ENCODE peak calls at places on chromosomes 4 and X, in seven cellular contexts. One of them, this sample, is unnamed.

GRCh38 chr4:168877779-168878491 is 132.1 kb downstream of the CBR4 start:
- DNase-seq in endothelial cell of umbilical vein: peak; percentile 42
- DNase-seq in lower leg skin: no peak
- DNase-seq in prostate gland: no peak
- DNase-seq in upper lobe of left lung: peak; percentile 51
- DNase-seq in tibial nerve: peak; percentile 25
- DNase-seq in H1: peak; percentile 75
- DNase-seq in this sample: peak; percentile 85

GRCh38 chr4:28229092-28229491 is 1368.5 kb downstream of the STIM2 start:
- DNase-seq in H1: no peak
- DNase-seq in tibial nerve: no peak
- DNase-seq in lower leg skin: no peak
- DNase-seq in upper lobe of left lung: no peak
- DNase-seq in prostate gland: no peak
- DNase-seq in endothelial cell of umbilical vein: no peak
- DNase-seq in this sample: no peak

GRCh38 chr4:179695175-179695574 is 2252.9 kb upstream of the AGA start:
- DNase-seq in lower leg skin: no peak
- DNase-seq in tibial nerve: no peak
- DNase-seq in prostate gland: no peak
- DNase-seq in upper lobe of left lung: no peak
- DNase-seq in H1: no peak
- DNase-seq in endothelial cell of umbilical vein: no peak
- DNase-seq in this sample: no peak

GRCh38 chrX:25005382-25006185 is 10.2 kb downstream of the ARX start:
- DNase-seq in lower leg skin: no peak
- DNase-seq in H1: no peak
- DNase-seq in upper lobe of left lung: no peak
- DNase-seq in prostate gland: no peak
- DNase-seq in endothelial cell of umbilical vein: no peak
- DNase-seq in tibial nerve: no peak
- DNase-seq in this sample: no peak

GRCh38 chr4:146916479-146917076 is 29.1 kb downstream of the TTC29 start:
- DNase-seq in endothelial cell of umbilical vein: peak; percentile 72
- DNase-seq in lower leg skin: no peak
- DNase-seq in upper lobe of left lung: no peak
- DNase-seq in H1: no peak
- DNase-seq in prostate gland: no peak
- DNase-seq in tibial nerve: no peak
- DNase-seq in this sample: no peak

GRCh38 chr4:35556387-35556786 is 687.9 kb downstream of the ARAP2 start:
- DNase-seq in H1: no peak
- DNase-seq in tibial nerve: no peak
- DNase-seq in prostate gland: no peak
- DNase-seq in upper lobe of left lung: no peak
- DNase-seq in endothelial cell of umbilical vein: no peak
- DNase-seq in lower leg skin: no peak
- DNase-seq in this sample: no peak

GRCh38 chr4:152696764-152697250 is 17.0 kb upstream of the TMEM154 start:
- DNase-seq in prostate gland: no peak
- DNase-seq in tibial nerve: no peak
- DNase-seq in H1: no peak
- DNase-seq in lower leg skin: no peak
- DNase-seq in upper lobe of left lung: no peak
- DNase-seq in endothelial cell of umbilical vein: no peak
- DNase-seq in this sample: no peak

GRCh38 chr4:56240554-56241190 is 146.6 kb downstream of the AASDH start:
- DNase-seq in H1: no peak
- DNase-seq in endothelial cell of umbilical vein: no peak
- DNase-seq in lower leg skin: no peak
- DNase-seq in tibial nerve: no peak
- DNase-seq in upper lobe of left lung: no peak
- DNase-seq in prostate gland: no peak
- DNase-seq in this sample: no peak

GRCh38 chrX:1052021-1052420 is 160.4 kb downstream of the CRLF2 start:
- DNase-seq in lower leg skin: no peak
- DNase-seq in endothelial cell of umbilical vein: no peak
- DNase-seq in prostate gland: no peak
- DNase-seq in H1: no peak
- DNase-seq in tibial nerve: no peak
- DNase-seq in upper lobe of left lung: no peak
- DNase-seq in this sample: no peak

GRCh38 chrX:38347136-38347535 is 5.3 kb upstream of the OTC start:
- DNase-seq in tibial nerve: no peak
- DNase-seq in endothelial cell of umbilical vein: peak; percentile 75
- DNase-seq in lower leg skin: no peak
- DNase-seq in upper lobe of left lung: peak; percentile 30
- DNase-seq in H1: no peak
- DNase-seq in prostate gland: no peak
- DNase-seq in this sample: no peak

GRCh38 chr4:135192746-135193535 is 991.4 kb upstream of the PABPC4L start:
- DNase-seq in lower leg skin: no peak
- DNase-seq in upper lobe of left lung: no peak
- DNase-seq in endothelial cell of umbilical vein: no peak
- DNase-seq in H1: no peak
- DNase-seq in tibial nerve: no peak
- DNase-seq in prostate gland: no peak
- DNase-seq in this sample: no peak

GRCh38 chr4:87249620-87250019 is 29.2 kb upstream of the KLHL8 start:
- DNase-seq in upper lobe of left lung: no peak
- DNase-seq in prostate gland: no peak
- DNase-seq in lower leg skin: no peak
- DNase-seq in endothelial cell of umbilical vein: no peak
- DNase-seq in H1: no peak
- DNase-seq in tibial nerve: no peak
- DNase-seq in this sample: no peak

GRCh38 chr4:188911199-188911598 is 772.0 kb downstream of the TRIML1 start:
- DNase-seq in prostate gland: no peak
- DNase-seq in tibial nerve: no peak
- DNase-seq in H1: no peak
- DNase-seq in lower leg skin: no peak
- DNase-seq in endothelial cell of umbilical vein: no peak
- DNase-seq in upper lobe of left lung: no peak
- DNase-seq in this sample: no peak

GRCh38 chrX:144612076-144612475 is 635.2 kb upstream of the SPANXN1 start:
- DNase-seq in endothelial cell of umbilical vein: no peak
- DNase-seq in lower leg skin: no peak
- DNase-seq in H1: no peak
- DNase-seq in tibial nerve: no peak
- DNase-seq in prostate gland: no peak
- DNase-seq in upper lobe of left lung: no peak
- DNase-seq in this sample: no peak

GRCh38 chr4:74100531-74100930 is 1.5 kb upstream of the CXCL2 start:
- DNase-seq in tibial nerve: no peak
- DNase-seq in lower leg skin: no peak
- DNase-seq in prostate gland: no peak
- DNase-seq in H1: no peak
- DNase-seq in upper lobe of left lung: no peak
- DNase-seq in endothelial cell of umbilical vein: no peak
- DNase-seq in this sample: no peak

GRCh38 chr4:167622481-167623240 is 388.4 kb upstream of the SPOCK3 start:
- DNase-seq in upper lobe of left lung: peak; percentile 33
- DNase-seq in prostate gland: peak; percentile 13
- DNase-seq in lower leg skin: no peak
- DNase-seq in tibial nerve: no peak
- DNase-seq in H1: peak; percentile 81
- DNase-seq in endothelial cell of umbilical vein: peak; percentile 53
- DNase-seq in this sample: no peak

GRCh38 chr4:16048639-16049448 is 35.0 kb downstream of the PROM1 start:
- DNase-seq in tibial nerve: no peak
- DNase-seq in upper lobe of left lung: no peak
- DNase-seq in lower leg skin: no peak
- DNase-seq in prostate gland: no peak
- DNase-seq in H1: no peak
- DNase-seq in endothelial cell of umbilical vein: no peak
- DNase-seq in this sample: no peak

GRCh38 chr4:101791189-101791572 is 651 bp downstream of the BANK1 start:
- DNase-seq in lower leg skin: no peak
- DNase-seq in upper lobe of left lung: peak; percentile 58
- DNase-seq in H1: no peak
- DNase-seq in tibial nerve: no peak
- DNase-seq in endothelial cell of umbilical vein: no peak
- DNase-seq in prostate gland: peak; percentile 21
- DNase-seq in this sample: peak; percentile 78

GRCh38 chr4:98546910-98547544 is 111.4 kb downstream of the TSPAN5 start:
- DNase-seq in endothelial cell of umbilical vein: peak; percentile 59
- DNase-seq in prostate gland: peak; percentile 18
- DNase-seq in lower leg skin: no peak
- DNase-seq in tibial nerve: no peak
- DNase-seq in H1: no peak
- DNase-seq in upper lobe of left lung: no peak
- DNase-seq in this sample: no peak

GRCh38 chrX:50723006-50723405 is 91.0 kb downstream of the SHROOM4 start:
- DNase-seq in tibial nerve: no peak
- DNase-seq in prostate gland: no peak
- DNase-seq in upper lobe of left lung: no peak
- DNase-seq in endothelial cell of umbilical vein: no peak
- DNase-seq in H1: no peak
- DNase-seq in lower leg skin: no peak
- DNase-seq in this sample: no peak

GRCh38 chr4:68581382-68582338 is 5.5 kb upstream of the UGT2B17 start:
- DNase-seq in upper lobe of left lung: no peak
- DNase-seq in H1: no peak
- DNase-seq in lower leg skin: no peak
- DNase-seq in endothelial cell of umbilical vein: no peak
- DNase-seq in prostate gland: no peak
- DNase-seq in tibial nerve: no peak
- DNase-seq in this sample: no peak

GRCh38 chrX:147675819-147676218 is 235.9 kb upstream of the FMR1 start:
- DNase-seq in prostate gland: no peak
- DNase-seq in endothelial cell of umbilical vein: no peak
- DNase-seq in H1: no peak
- DNase-seq in upper lobe of left lung: no peak
- DNase-seq in lower leg skin: no peak
- DNase-seq in tibial nerve: no peak
- DNase-seq in this sample: no peak

GRCh38 chrX:136055651-136056221 is 70.5 kb downstream of the SLC9A6 start:
- DNase-seq in upper lobe of left lung: no peak
- DNase-seq in prostate gland: no peak
- DNase-seq in H1: no peak
- DNase-seq in endothelial cell of umbilical vein: peak; percentile 86
- DNase-seq in tibial nerve: no peak
- DNase-seq in lower leg skin: peak; percentile 27
- DNase-seq in this sample: no peak

GRCh38 chr4:152590179-152591031 is 54.5 kb upstream of the FBXW7 start:
- DNase-seq in endothelial cell of umbilical vein: no peak
- DNase-seq in tibial nerve: no peak
- DNase-seq in lower leg skin: no peak
- DNase-seq in prostate gland: peak; percentile 8
- DNase-seq in H1: no peak
- DNase-seq in upper lobe of left lung: no peak
- DNase-seq in this sample: no peak

GRCh38 chr4:3074846-3075651 is 568 bp downstream of the HTT start:
- DNase-seq in H1: peak; percentile 79
- DNase-seq in lower leg skin: peak; percentile 43
- DNase-seq in tibial nerve: no peak
- DNase-seq in prostate gland: peak; percentile 48
- DNase-seq in endothelial cell of umbilical vein: peak; percentile 85
- DNase-seq in upper lobe of left lung: peak; percentile 86
- DNase-seq in this sample: no peak

GRCh38 chr4:3071811-3072210 is 2.5 kb downstream of the HTT-AS start:
- DNase-seq in upper lobe of left lung: no peak
- DNase-seq in tibial nerve: no peak
- DNase-seq in endothelial cell of umbilical vein: no peak
- DNase-seq in H1: no peak
- DNase-seq in prostate gland: no peak
- DNase-seq in lower leg skin: no peak
- DNase-seq in this sample: peak; percentile 75

GRCh38 chr4:3073158-3074077 is 920 bp downstream of the HTT-AS start:
- DNase-seq in lower leg skin: no peak
- DNase-seq in prostate gland: peak; percentile 15
- DNase-seq in upper lobe of left lung: no peak
- DNase-seq in tibial nerve: no peak
- DNase-seq in endothelial cell of umbilical vein: no peak
- DNase-seq in H1: no peak
- DNase-seq in this sample: no peak

GRCh38 chr4:3075652-3075981 is 1.1 kb downstream of the HTT start:
- DNase-seq in H1: no peak
- DNase-seq in lower leg skin: no peak
- DNase-seq in upper lobe of left lung: no peak
- DNase-seq in endothelial cell of umbilical vein: no peak
- DNase-seq in prostate gland: no peak
- DNase-seq in tibial nerve: no peak
- DNase-seq in this sample: no peak

GRCh38 chr4:3074078-3074845 is at the start of the genes HTT and HTT-AS:
- DNase-seq in H1: peak; percentile 96
- DNase-seq in upper lobe of left lung: peak; percentile 97
- DNase-seq in endothelial cell of umbilical vein: peak; percentile 97
- DNase-seq in prostate gland: peak; percentile 95
- DNase-seq in lower leg skin: peak; percentile 94
- DNase-seq in tibial nerve: peak; percentile 96
- DNase-seq in this sample: peak; percentile 99
- TF ChIP-seq POLR2A in H1: peak; percentile 64
- TF ChIP-seq POLR2A in upper lobe of left lung: no peak
- TF ChIP-seq POLR2A in endothelial cell of umbilical vein: peak; percentile 70
- TF ChIP-seq POLR2A in prostate gland: peak; percentile 90
- TF ChIP-seq POLR2A in lower leg skin: no peak
- TF ChIP-seq POLR2A in tibial nerve: peak; percentile 75
- TF ChIP-seq POLR2A in this sample: no peak

GRCh38 chrX:129777218-129777768 is 2.5 kb upstream of the SASH3 start:
- DNase-seq in lower leg skin: peak; percentile 24
- DNase-seq in prostate gland: peak; percentile 13
- DNase-seq in upper lobe of left lung: peak; percentile 75
- DNase-seq in H1: no peak
- DNase-seq in endothelial cell of umbilical vein: peak; percentile 44
- DNase-seq in tibial nerve: no peak
- DNase-seq in this sample: peak; percentile 96
- TF ChIP-seq POLR2A in lower leg skin: no peak
- TF ChIP-seq POLR2A in prostate gland: no peak
- TF ChIP-seq POLR2A in upper lobe of left lung: no peak
- TF ChIP-seq POLR2A in H1: no peak
- TF ChIP-seq POLR2A in endothelial cell of umbilical vein: no peak
- TF ChIP-seq POLR2A in tibial nerve: no peak
- TF ChIP-seq POLR2A in this sample: no peak

GRCh38 chr4:113385500-113385899 is 336.0 kb downstream of the ANK2 start:
- DNase-seq in prostate gland: no peak
- DNase-seq in tibial nerve: no peak
- DNase-seq in H1: no peak
- DNase-seq in upper lobe of left lung: no peak
- DNase-seq in endothelial cell of umbilical vein: no peak
- DNase-seq in lower leg skin: no peak
- DNase-seq in this sample: no peak
- TF ChIP-seq POLR2A in prostate gland: no peak
- TF ChIP-seq POLR2A in tibial nerve: no peak
- TF ChIP-seq POLR2A in H1: no peak
- TF ChIP-seq POLR2A in upper lobe of left lung: no peak
- TF ChIP-seq POLR2A in endothelial cell of umbilical vein: no peak
- TF ChIP-seq POLR2A in lower leg skin: no peak
- TF ChIP-seq POLR2A in this sample: no peak

DNA sequence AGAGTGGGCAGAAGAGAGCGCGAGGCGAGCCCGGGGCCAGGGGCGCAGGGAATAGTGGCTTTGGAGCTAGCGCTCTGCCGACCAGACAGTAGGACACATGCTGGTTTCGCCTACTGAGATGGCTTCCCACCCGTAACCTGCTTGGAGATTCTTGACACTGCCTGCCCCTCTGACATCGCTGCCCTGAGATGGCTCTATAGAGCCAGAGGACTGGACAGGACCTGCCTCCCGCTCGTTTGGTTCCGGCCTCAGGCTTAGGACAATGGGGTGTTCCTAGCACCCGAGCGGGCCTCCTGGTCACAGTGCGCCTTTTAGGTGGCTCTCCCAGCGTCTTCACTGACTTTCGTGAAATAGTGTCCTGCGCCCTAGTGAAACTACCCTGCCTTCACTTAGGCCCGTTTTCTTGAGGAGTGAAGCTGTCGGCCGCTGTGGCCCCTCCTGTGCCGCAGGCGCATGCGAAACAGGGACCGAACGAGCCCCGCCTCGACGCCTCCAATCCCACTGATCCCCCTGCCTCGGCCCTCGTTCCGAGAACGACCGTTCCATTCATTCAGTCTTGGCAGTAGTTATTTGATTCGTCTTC is 608 bp downstream of the TAF1 start:
- DNase-seq in tibial nerve: no peak
- DNase-seq in prostate gland: no peak
- DNase-seq in H1: peak; percentile 43
- DNase-seq in upper lobe of left lung: peak; percentile 24
- DNase-seq in lower leg skin: no peak
- DNase-seq in endothelial cell of umbilical vein: peak; percentile 40
- DNase-seq in this sample: peak; percentile 83
- TF ChIP-seq POLR2A in tibial nerve: no peak
- TF ChIP-seq POLR2A in prostate gland: no peak
- TF ChIP-seq POLR2A in H1: no peak
- TF ChIP-seq POLR2A in upper lobe of left lung: no peak
- TF ChIP-seq POLR2A in lower leg skin: no peak
- TF ChIP-seq POLR2A in endothelial cell of umbilical vein: peak; percentile 67
- TF ChIP-seq POLR2A in this sample: no peak